ENCODE peak calls at places on chromosomes 2 and 18, in six cellular contexts. H is astrocyte of the cerebellum, Q is fibroblast of mammary gland, R is thoracic aorta, O is dorsolateral prefrontal cortex, T is cardiac fibroblast. C is an unnamed sample.

GRCh38 chr18:42520074-42520473 is 565.0 kb downstream of the PIK3C3 start:
- DNase-seq in H (no peak), T (no peak), O (no peak), Q (no peak), R (no peak), C (no peak)

GRCh38 chr2:54629914-54630609 is 93.4 kb upstream of the EML6 start:
- DNase-seq in H (no peak), T (peak), O (no peak), Q (peak), R (no peak), C (no peak)

GRCh38 chr2:156435392-156435724 is 821 bp upstream of the GPD2 start:
- DNase-seq in H (no peak), R (no peak), O (no peak), Q (no peak), T (peak), C (no peak)

GRCh38 chr2:16507655-16508054 is 158.0 kb downstream of the CYRIA start:
- DNase-seq in Q (no peak), R (no peak), T (no peak), O (no peak), H (no peak), C (no peak)

GRCh38 chr2:72325592-72326422 is 178.1 kb upstream of the CYP26B1 start:
- DNase-seq in T (peak), Q (peak), O (no peak), H (no peak), R (no peak), C (no peak)

GRCh38 chr2:216275890-216276289 is 96.4 kb downstream of the MARCHF4 start:
- DNase-seq in T (no peak), O (no peak), R (no peak), Q (no peak), H (no peak), C (no peak)

GRCh38 chr2:46135230-46135555 is 162.0 kb upstream of the EPAS1 start:
- DNase-seq in O (no peak), R (no peak), Q (no peak), T (peak), H (no peak), C (no peak)

GRCh38 chr18:2932247-2933181 is 80.4 kb downstream of the LPIN2 start:
- DNase-seq in Q (peak), O (no peak), T (peak), H (peak), R (no peak), C (peak)

GRCh38 chr2:80546766-80547165 is 242.2 kb upstream of the LRRTM1 start:
- DNase-seq in R (no peak), H (no peak), O (no peak), T (no peak), Q (no peak), C (no peak)

GRCh38 chr2:100070078-100070477 is 72.3 kb downstream of the AFF3 start:
- DNase-seq in H (no peak), R (no peak), Q (peak), O (no peak), T (no peak), C (peak)

GRCh38 chr2:110097506-110098220 is 18.0 kb downstream of the MALL start:
- DNase-seq in H (no peak), T (no peak), O (no peak), R (no peak), Q (no peak), C (no peak)

GRCh38 chr18:40152859-40153258 is 1802.2 kb upstream of the PIK3C3 start:
- DNase-seq in H (no peak), O (no peak), T (peak), R (no peak), Q (peak), C (peak)

GRCh38 chr18:59624384-59624760 is 72.9 kb downstream of the CCBE1 start:
- DNase-seq in Q (peak), O (no peak), R (no peak), H (no peak), T (peak), C (no peak)

GRCh38 chr2:127569274-127570065 is 34.0 kb downstream of the MYO7B start:
- DNase-seq in R (peak), O (no peak), Q (peak), T (peak), H (peak), C (peak)

GRCh38 chr2:27085670-27086089 is 892 bp upstream of the KHK start:
- DNase-seq in Q (peak), R (no peak), O (peak), T (peak), H (no peak), C (no peak)

GRCh38 chr18:77765468-77765867 is 515.8 kb downstream of the GALR1 start:
- DNase-seq in H (no peak), Q (peak), T (peak), R (no peak), O (no peak), C (no peak)

GRCh38 chr2:27087823-27088410 is 1.3 kb downstream of the KHK start:
- DNase-seq in O (no peak), T (no peak), H (no peak), R (no peak), Q (no peak), C (no peak)

GRCh38 chr2:198857246-198857645 is 600.5 kb downstream of the SATB2 start:
- DNase-seq in R (no peak), T (no peak), O (no peak), H (no peak), Q (no peak), C (no peak)

GRCh38 chr2:137178955-137179377 is 413.6 kb downstream of the THSD7B start:
- DNase-seq in O (no peak), T (peak), Q (peak), R (no peak), H (no peak), C (no peak)

GRCh38 chr2:5685225-5685624 is 7.0 kb upstream of the SOX11 start:
- DNase-seq in T (no peak), R (no peak), O (no peak), Q (no peak), H (no peak), C (no peak)

GRCh38 chr18:33581816-33582215 is 3.8 kb downstream of the ASXL3 start:
- DNase-seq in Q (no peak), H (no peak), O (no peak), R (no peak), T (no peak), C (no peak)

GRCh38 chr2:119195001-119195400 is 28.6 kb upstream of the STEAP3 start:
- DNase-seq in R (no peak), Q (no peak), H (no peak), T (no peak), O (no peak), C (no peak)

GRCh38 chr2:190545082-190545481 is 10.6 kb upstream of the NEMP2 start:
- DNase-seq in Q (no peak), H (no peak), T (peak), O (no peak), R (no peak), C (no peak)

GRCh38 chr2:177332992-177333388 is 59.6 kb upstream of the AGPS start:
- DNase-seq in Q (no peak), H (no peak), O (no peak), T (no peak), R (no peak), C (no peak)

GRCh38 chr2:151359768-151360167 is 2.4 kb downstream of the TNFAIP6 start:
- DNase-seq in T (no peak), R (no peak), O (no peak), Q (no peak), H (no peak), C (no peak)
- H3K4me3 ChIP-seq in T (no peak), R (no peak), O (no peak), Q (no peak), H (no peak), C (no peak)

GRCh38 chr2:186903183-186903582 is 54.2 kb upstream of the ZSWIM2 start:
- DNase-seq in R (no peak), O (no peak), H (no peak), T (peak), Q (peak), C (no peak)
- TF ChIP-seq CTCF in R (peak), O (peak), H (no peak), T (peak), Q (peak), C (peak)

GRCh38 chr2:38380397-38381130 is 3.5 kb upstream of the ATL2 start:
- DNase-seq in H (no peak), R (no peak), Q (no peak), O (no peak), T (no peak), C (no peak)
- H3K4me3 ChIP-seq in H (no peak), R (no peak), Q (no peak), O (no peak), T (no peak), C (no peak)

GRCh38 chr18:75244336-75244735 is 33.7 kb downstream of the TSHZ1 start:
- DNase-seq in H (no peak), Q (no peak), T (no peak), O (no peak), R (no peak), C (no peak)
- TF ChIP-seq CTCF in H (peak), Q (no peak), T (no peak), O (no peak), R (no peak), C (peak)

GRCh38 chr2:162014751-162015150 is 59.3 kb downstream of the DPP4 start:
- DNase-seq in Q (peak), R (no peak), O (no peak), T (peak), H (no peak), C (no peak)

GRCh38 chr2:162012565-162012869 is 61.5 kb downstream of the DPP4 start:
- DNase-seq in T (no peak), R (no peak), Q (no peak), H (no peak), O (no peak), C (no peak)

GRCh38 chr2:162009543-162009942 is 64.5 kb downstream of the DPP4 start:
- DNase-seq in T (no peak), O (no peak), H (no peak), Q (no peak), R (no peak), C (no peak)

GRCh38 chr2:162013514-162014205 is 60.4 kb downstream of the DPP4 start:
- DNase-seq in H (no peak), Q (no peak), R (no peak), T (no peak), O (no peak), C (no peak)

GRCh38 chr2:162011718-162012564 is 62.1 kb downstream of the DPP4 start:
- DNase-seq in Q (no peak), T (no peak), H (no peak), R (no peak), O (no peak), C (no peak)
- H3K4me3 ChIP-seq in Q (no peak), T (no peak), H (no peak), R (no peak), O (no peak), C (no peak)

C was measured in retinal pigment epithelial cell.